ENCODE peak calls at places on chromosomes 12 and 14, in eight cellular contexts. S, N, W, T, A, X, L and B are unnamed samples.
A peak's percentile ranks its signal among the peaks of the same experiment; 100 is the strongest.

GRCh38 chr12:65699251-65699650 is 125.0 kb upstream of the HMGA2 start:
- DNase-seq in S (no peak), N (peak; percentile 65), W (no peak), T (no peak), A (no peak), X (peak; percentile 82), L (no peak), B (no peak)

GRCh38 chr12:113039911-113040425 is 16.6 kb upstream of the DTX1 start:
- DNase-seq in S (no peak), N (no peak), W (no peak), T (no peak), A (no peak), X (no peak), L (no peak), B (no peak)

GRCh38 chr12:129076466-129077325 is 223.4 kb downstream of the GLT1D1 start:
- DNase-seq in S (no peak), N (no peak), W (no peak), T (no peak), A (no peak), X (no peak), L (no peak), B (no peak)

GRCh38 chr12:121812320-121812871 is 8.6 kb downstream of the SETD1B start:
- DNase-seq in S (no peak), N (peak; percentile 64), W (no peak), T (no peak), A (peak; percentile 85), X (peak; percentile 65), L (no peak), B (no peak)

GRCh38 chr12:104671407-104672095 is 214.8 kb downstream of the CHST11 start:
- DNase-seq in S (peak; percentile 85), N (peak; percentile 84), W (peak; percentile 54), T (peak; percentile 74), A (peak; percentile 62), X (peak; percentile 74), L (peak; percentile 27), B (no peak)

GRCh38 chr14:61561144-61561543 is 134.2 kb upstream of the HIF1A start:
- DNase-seq in S (no peak), N (peak; percentile 77), W (no peak), T (no peak), A (no peak), X (peak; percentile 94), L (no peak), B (no peak)

GRCh38 chr14:76985021-76985420 is 43.5 kb downstream of the IRF2BPL start:
- DNase-seq in S (no peak), N (peak; percentile 75), W (no peak), T (no peak), A (no peak), X (peak; percentile 90), L (no peak), B (no peak)

GRCh38 chr12:67056329-67056728 is 212.8 kb upstream of the CAND1 start:
- DNase-seq in S (no peak), N (no peak), W (no peak), T (no peak), A (no peak), X (no peak), L (no peak), B (no peak)

GRCh38 chr12:93784339-93785086 is 107.3 kb downstream of the CRADD start:
- DNase-seq in S (peak; percentile 49), N (peak; percentile 76), W (peak; percentile 26), T (no peak), A (no peak), X (peak; percentile 96), L (no peak), B (no peak)

GRCh38 chr12:19971396-19971802 is 396.9 kb upstream of the PDE3A start:
- DNase-seq in S (no peak), N (no peak), W (no peak), T (no peak), A (no peak), X (peak; percentile 91), L (no peak), B (no peak)

GRCh38 chr12:124169577-124169976 is 125.3 kb upstream of the RFLNA start:
- DNase-seq in S (no peak), N (no peak), W (no peak), T (no peak), A (no peak), X (no peak), L (no peak), B (no peak)

GRCh38 chr14:105059917-105060565 is 5.2 kb downstream of the GPR132 start:
- DNase-seq in S (no peak), N (no peak), W (no peak), T (no peak), A (no peak), X (no peak), L (no peak), B (no peak)

GRCh38 chr14:89330236-89331002 is 86.6 kb downstream of the FOXN3 start:
- DNase-seq in S (no peak), N (peak; percentile 97), W (no peak), T (no peak), A (no peak), X (peak; percentile 92), L (no peak), B (no peak)

GRCh38 chr14:105980224-105980623 is 453.8 kb downstream of the TMEM121 start:
- DNase-seq in S (no peak), N (no peak), W (no peak), T (no peak), A (no peak), X (no peak), L (no peak), B (no peak)

GRCh38 chr14:68231832-68232642 is 412.5 kb downstream of the RAD51B start:
- DNase-seq in S (no peak), N (peak; percentile 62), W (no peak), T (no peak), A (no peak), X (peak; percentile 83), L (no peak), B (no peak)

GRCh38 chr12:130880411-130880885 is 8.6 kb downstream of the RAN start:
- DNase-seq in S (no peak), N (no peak), W (no peak), T (no peak), A (no peak), X (no peak), L (no peak), B (no peak)

GRCh38 chr12:71594214-71594948 is 69.3 kb downstream of the ZFC3H1 start:
- DNase-seq in S (no peak), N (no peak), W (no peak), T (peak; percentile 14), A (no peak), X (no peak), L (no peak), B (no peak)

GRCh38 chr14:102731101-102731870 is 46.0 kb upstream of the TRAF3 start:
- DNase-seq in S (no peak), N (no peak), W (no peak), T (no peak), A (no peak), X (no peak), L (no peak), B (no peak)

GRCh38 chr14:68783408-68784297 is 9.2 kb downstream of the ZFP36L1 start:
- DNase-seq in S (no peak), N (no peak), W (no peak), T (no peak), A (peak; percentile 74), X (no peak), L (no peak), B (no peak)

GRCh38 chr14:28707814-28708213 is 58.8 kb upstream of the FOXG1 start:
- DNase-seq in S (no peak), N (no peak), W (no peak), T (no peak), A (no peak), X (peak; percentile 94), L (peak; percentile 54), B (no peak)

GRCh38 chr12:26196424-26196722 is 1.0 kb downstream of the SSPN start:
- DNase-seq in S (no peak), N (peak; percentile 25), W (no peak), T (no peak), A (no peak), X (peak; percentile 25), L (no peak), B (no peak)

GRCh38 chr12:88578821-88579518 is 1.3 kb downstream of the KITLG start:
- DNase-seq in S (no peak), N (no peak), W (no peak), T (no peak), A (peak; percentile 78), X (no peak), L (no peak), B (peak; percentile 57)

GRCh38 chr12:5505116-5505515 is 73.2 kb downstream of the NTF3 start:
- DNase-seq in S (no peak), N (no peak), W (no peak), T (no peak), A (peak; percentile 18), X (no peak), L (no peak), B (no peak)

GRCh38 chr14:38646391-38646790 is 390.5 kb upstream of the CLEC14A start:
- DNase-seq in S (no peak), N (no peak), W (no peak), T (no peak), A (no peak), X (no peak), L (peak; percentile 33), B (no peak)

GRCh38 chr14:75655235-75655634 is 5.4 kb downstream of the ERG28 start:
- DNase-seq in S (no peak), N (no peak), W (no peak), T (no peak), A (no peak), X (no peak), L (no peak), B (no peak)

GRCh38 chr12:43896496-43896895 is 60.6 kb downstream of the TMEM117 start:
- DNase-seq in S (no peak), N (no peak), W (no peak), T (no peak), A (no peak), X (no peak), L (no peak), B (no peak)